ENCODE peak calls at places on chromosomes 1 and 21, in six cellular contexts. C is heart right ventricle, K is OCI-LY7, N is epithelial cell of prostate, U is brain microvascular endothelial cell, Y is endothelial cell of umbilical vein. Q is an unnamed sample.

GRCh38 chr1:59427155-59427554 is 130.3 kb downstream of the FGGY start:
- DNase-seq in C (no peak), K (no peak), N (peak), U (no peak), Y (no peak), Q (no peak)

GRCh38 chr1:109838838-109839240 is 71.8 kb upstream of the CSF1 start:
- DNase-seq in C (no peak), K (no peak), N (peak), U (peak), Y (no peak), Q (no peak)

GRCh38 chr1:84259376-84259775 is 42.1 kb upstream of the SAMD13 start:
- DNase-seq in C (no peak), K (no peak), N (no peak), U (no peak), Y (no peak), Q (no peak)

GRCh38 chr1:110212165-110213142 is 2.3 kb downstream of the KCNC4 start:
- DNase-seq in C (no peak), K (peak), N (no peak), U (no peak), Y (peak), Q (no peak)

GRCh38 chr21:33699277-33699676 is 57.0 kb downstream of the ITSN1 start:
- DNase-seq in C (peak), K (no peak), N (no peak), U (no peak), Y (no peak), Q (no peak)

GRCh38 chr1:60562715-60563114 is 489.1 kb upstream of the C1orf87 start:
- DNase-seq in C (no peak), K (no peak), N (no peak), U (no peak), Y (no peak), Q (no peak)

GRCh38 chr1:51998007-51998406 is 7.5 kb upstream of the RAB3B start:
- DNase-seq in C (no peak), K (no peak), N (no peak), U (no peak), Y (no peak), Q (no peak)

GRCh38 chr1:43447891-43448708 is 5.6 kb downstream of the HYI start:
- DNase-seq in C (no peak), K (no peak), N (no peak), U (no peak), Y (no peak), Q (no peak)

GRCh38 chr1:8409666-8410065 is 91.8 kb downstream of the SLC45A1 start:
- DNase-seq in C (no peak), K (no peak), N (no peak), U (no peak), Y (no peak), Q (no peak)

GRCh38 chr1:8412183-8412831 is 94.4 kb downstream of the SLC45A1 start:
- DNase-seq in C (no peak), K (no peak), N (peak), U (peak), Y (peak), Q (no peak)

GRCh38 chr1:8410791-8411190 is 92.9 kb downstream of the SLC45A1 start:
- DNase-seq in C (no peak), K (no peak), N (no peak), U (no peak), Y (no peak), Q (no peak)

GRCh38 chr1:8409107-8409506 is 91.2 kb downstream of the SLC45A1 start:
- DNase-seq in C (no peak), K (peak), N (no peak), U (peak), Y (peak), Q (no peak)

DNA sequence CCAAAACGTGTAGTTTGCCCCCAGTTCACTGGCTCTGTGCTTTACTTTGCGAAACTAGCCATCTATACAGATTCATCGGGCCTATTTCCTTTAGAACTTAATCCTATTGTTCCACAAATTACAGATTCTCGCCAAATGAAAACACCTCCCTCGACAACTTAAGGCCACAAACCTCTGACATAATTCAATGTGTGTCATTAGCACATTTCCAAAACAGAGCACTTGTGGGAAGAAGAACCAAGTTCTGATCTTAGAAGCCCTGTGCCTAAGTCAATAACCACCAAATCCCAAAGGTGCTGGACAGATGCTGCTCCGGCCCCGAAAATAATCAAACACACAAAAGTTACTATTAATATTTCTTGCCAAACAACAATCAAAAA is 93.9 kb downstream of the SLC45A1 start:
- DNase-seq in C (no peak), K (no peak), N (no peak), U (no peak), Y (peak), Q (no peak)
- H3K27ac ChIP-seq in C (no peak), K (no peak), N (peak), U (peak), Y (peak), Q (no peak)

GRCh38 chr1:57908471-57908870 is 484.6 kb upstream of the DAB1 start:
- DNase-seq in C (no peak), K (no peak), N (no peak), U (no peak), Y (no peak), Q (no peak)
- H3K27ac ChIP-seq in C (no peak), K (no peak), N (no peak), U (no peak), Y (no peak), Q (no peak)

GRCh38 chr21:46287541-46287940 is 1.4 kb downstream of the YBEY start:
- DNase-seq in C (no peak), K (no peak), N (no peak), U (no peak), Y (no peak), Q (no peak)
- H3K27ac ChIP-seq in C (no peak), K (no peak), N (no peak), U (no peak), Y (no peak), Q (no peak)

DNA sequence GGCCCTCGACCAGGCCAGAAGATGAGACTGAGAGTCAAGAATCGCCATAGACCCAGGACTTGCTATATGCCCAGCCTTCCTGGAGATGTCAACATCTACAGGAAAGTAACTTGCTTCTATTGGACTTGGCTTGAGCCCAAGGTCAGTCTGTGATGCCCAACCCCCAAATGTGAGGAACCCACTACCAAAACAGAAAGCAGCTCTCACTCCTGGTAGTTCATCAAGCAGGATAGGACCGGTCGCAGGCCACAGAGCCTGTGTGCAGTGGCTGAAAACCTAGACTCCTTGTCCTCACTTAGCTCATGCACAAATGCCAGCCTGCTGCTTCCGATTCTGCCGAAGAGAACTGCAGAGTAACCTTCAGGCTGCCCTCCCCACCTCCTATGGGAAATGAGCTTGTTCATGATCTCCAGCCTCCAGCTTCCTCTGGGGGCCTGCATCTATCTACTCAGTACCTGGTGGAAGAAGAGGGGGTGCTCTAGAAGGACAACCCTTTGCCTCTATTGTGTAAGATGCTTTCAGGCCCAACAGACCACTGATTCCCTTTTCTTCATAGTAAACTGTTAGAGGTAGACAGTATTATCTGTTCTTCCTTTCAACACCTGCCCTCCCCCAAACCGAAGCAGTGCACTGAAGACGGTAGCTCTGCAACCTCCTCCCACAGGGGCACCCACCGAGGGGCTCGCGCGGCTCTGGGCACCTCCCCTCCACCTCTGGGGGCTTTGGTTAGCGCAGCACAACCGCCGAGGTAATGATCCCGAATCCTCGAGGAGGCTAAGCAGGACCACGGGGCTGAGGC is 1.3 kb downstream of the ACOT7 start:
- DNase-seq in C (no peak), K (peak), N (no peak), U (no peak), Y (peak), Q (no peak)
- H3K27ac ChIP-seq in C (no peak), K (no peak), N (peak), U (peak), Y (peak), Q (peak)

GRCh38 chr1:167794043-167794442 is 72.3 kb downstream of the MPZL1 start:
- DNase-seq in C (no peak), K (no peak), N (no peak), U (no peak), Y (no peak), Q (no peak)

GRCh38 chr1:167799747-167800146 is 78.0 kb downstream of the MPZL1 start:
- DNase-seq in C (no peak), K (no peak), N (no peak), U (no peak), Y (no peak), Q (no peak)

GRCh38 chr1:167798951-167799350 is 77.2 kb downstream of the MPZL1 start:
- DNase-seq in C (no peak), K (no peak), N (no peak), U (no peak), Y (no peak), Q (no peak)

GRCh38 chr1:167797005-167797404 is 75.2 kb downstream of the MPZL1 start:
- DNase-seq in C (peak), K (peak), N (peak), U (peak), Y (peak), Q (no peak)

GRCh38 chr1:167795810-167796740 is 74.3 kb downstream of the MPZL1 start:
- DNase-seq in C (no peak), K (no peak), N (no peak), U (no peak), Y (peak), Q (no peak)
- H3K27ac ChIP-seq in C (peak), K (no peak), N (peak), U (peak), Y (peak), Q (no peak)

GRCh38 chr1:163570061-163570460 is 248.3 kb downstream of the NUF2 start:
- DNase-seq in C (no peak), K (no peak), N (no peak), U (no peak), Y (no peak), Q (no peak)

DNA sequence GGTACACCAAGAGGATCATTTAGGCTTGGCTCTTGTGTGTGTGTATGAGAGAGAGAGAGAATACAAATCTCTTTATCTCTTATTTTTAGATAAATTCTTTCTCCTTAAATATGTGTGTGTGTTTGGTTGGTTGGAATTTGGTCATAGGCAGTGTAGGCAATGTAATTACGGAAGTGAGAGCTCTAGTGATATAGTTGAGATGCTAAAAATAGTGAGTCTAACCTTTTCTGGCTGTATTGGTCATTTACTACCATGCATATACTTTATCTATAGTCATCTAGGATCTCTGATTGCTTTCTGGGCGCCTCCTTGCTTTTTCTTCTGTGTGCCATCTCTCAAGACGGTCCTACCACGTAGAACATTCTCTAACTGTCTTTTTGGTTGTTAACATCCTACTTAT is 250.2 kb downstream of the NUF2 start:
- DNase-seq in C (no peak), K (no peak), N (no peak), U (no peak), Y (no peak), Q (no peak)
- H3K27ac ChIP-seq in C (no peak), K (no peak), N (no peak), U (no peak), Y (no peak), Q (no peak)

Q was measured in substantia nigra.